ENCODE peak calls at places on chromosomes 11 and 22, in ten cellular contexts. Z is AG04449, D is heart left ventricle, M is HCT116, T is lower leg skin, C is upper lobe of right lung, A is PC-9, B is IMR-90, N is fibroblast of villous mesenchyme, K is brain microvascular endothelial cell. Q is an unnamed sample.
A peak's percentile ranks its signal among the peaks of the same experiment; 100 is the strongest.

GRCh38 chr11:114280696-114281095 is 15.5 kb upstream of the NNMT start:
- DNase-seq in Z (no peak), D (peak; percentile 64), M (peak; percentile 35), T (peak; percentile 92), C (peak; percentile 85), A (peak; percentile 17), B (peak; percentile 85), N (peak; percentile 94), K (peak; percentile 72), Q (peak; percentile 82)

GRCh38 chr11:15379483-15379882 is 264.8 kb downstream of the INSC start:
- DNase-seq in Z (no peak), D (no peak), M (no peak), T (no peak), C (no peak), A (no peak), B (no peak), N (no peak), K (no peak), Q (no peak)

GRCh38 chr22:49366437-49366836 is 461.2 kb downstream of the BRD1 start:
- DNase-seq in Z (no peak), D (no peak), M (no peak), T (peak; percentile 40), C (peak; percentile 40), A (no peak), B (no peak), N (no peak), K (no peak), Q (no peak)

GRCh38 chr11:762421-763072 is 14.7 kb downstream of the GATD1 start:
- DNase-seq in Z (no peak), D (no peak), M (peak; percentile 72), T (peak; percentile 87), C (no peak), A (peak; percentile 83), B (peak; percentile 74), N (peak; percentile 75), K (peak; percentile 33), Q (peak; percentile 88)

GRCh38 chr22:20741634-20742581 is 32.0 kb upstream of the SERPIND1 start:
- DNase-seq in Z (no peak), D (no peak), M (peak; percentile 18), T (no peak), C (no peak), A (peak; percentile 21), B (peak; percentile 13), N (peak; percentile 31), K (peak; percentile 11), Q (peak; percentile 54)

GRCh38 chr22:45531441-45531840 is 28.8 kb downstream of the FBLN1 start:
- DNase-seq in Z (no peak), D (no peak), M (no peak), T (no peak), C (no peak), A (no peak), B (no peak), N (no peak), K (no peak), Q (peak; percentile 67)

GRCh38 chr22:50009765-50010675 is 2.5 kb downstream of the IL17REL start:
- DNase-seq in Z (no peak), D (no peak), M (no peak), T (peak; percentile 83), C (peak; percentile 60), A (no peak), B (no peak), N (no peak), K (no peak), Q (no peak)

GRCh38 chr11:77449060-77449521 is 24.8 kb downstream of the PAK1 start:
- DNase-seq in Z (no peak), D (no peak), M (no peak), T (no peak), C (no peak), A (no peak), B (no peak), N (no peak), K (no peak), Q (no peak)

GRCh38 chr22:23119492-23120414 is 22.0 kb downstream of the RSPH14 start:
- DNase-seq in Z (no peak), D (no peak), M (no peak), T (no peak), C (no peak), A (no peak), B (no peak), N (no peak), K (peak; percentile 2), Q (no peak)

GRCh38 chr11:114166389-114166788 is 106.9 kb downstream of the ZBTB16 start:
- DNase-seq in Z (no peak), D (no peak), M (no peak), T (no peak), C (no peak), A (no peak), B (no peak), N (no peak), K (no peak), Q (no peak)

GRCh38 chr11:5449432-5449831 is 309 bp downstream of the OR51I2 start:
- DNase-seq in Z (no peak), D (no peak), M (no peak), T (no peak), C (no peak), A (no peak), B (no peak), N (no peak), K (no peak), Q (no peak)

GRCh38 chr11:16912607-16913006 is 101.6 kb downstream of the PLEKHA7 start:
- DNase-seq in Z (no peak), D (no peak), M (no peak), T (no peak), C (no peak), A (no peak), B (no peak), N (no peak), K (no peak), Q (no peak)

GRCh38 chr22:46849101-46849500 is 86.7 kb downstream of the TBC1D22A start:
- DNase-seq in Z (no peak), D (no peak), M (no peak), T (peak; percentile 82), C (no peak), A (no peak), B (no peak), N (no peak), K (no peak), Q (no peak)

GRCh38 chr22:46848227-46848626 is 85.8 kb downstream of the TBC1D22A start:
- DNase-seq in Z (no peak), D (no peak), M (no peak), T (peak; percentile 31), C (no peak), A (no peak), B (peak; percentile 81), N (no peak), K (peak; percentile 20), Q (peak; percentile 53)

GRCh38 chr22:46851941-46852340 is 89.5 kb downstream of the TBC1D22A start:
- DNase-seq in Z (no peak), D (no peak), M (no peak), T (peak; percentile 68), C (no peak), A (no peak), B (no peak), N (no peak), K (no peak), Q (no peak)

GRCh38 chr22:46851311-46851710 is 88.9 kb downstream of the TBC1D22A start:
- DNase-seq in Z (no peak), D (no peak), M (no peak), T (peak; percentile 59), C (no peak), A (no peak), B (no peak), N (no peak), K (no peak), Q (no peak)

GRCh38 chr22:46849951-46850350 is 87.5 kb downstream of the TBC1D22A start:
- DNase-seq in Z (no peak), D (no peak), M (no peak), T (peak; percentile 74), C (no peak), A (no peak), B (no peak), N (no peak), K (no peak), Q (no peak)
- TF ChIP-seq CTCF in Z (no peak), D (no peak), M (no peak), T (no peak), C (no peak), A (no peak), B (no peak), N (no peak), K (no peak), Q (no peak)

DNA sequence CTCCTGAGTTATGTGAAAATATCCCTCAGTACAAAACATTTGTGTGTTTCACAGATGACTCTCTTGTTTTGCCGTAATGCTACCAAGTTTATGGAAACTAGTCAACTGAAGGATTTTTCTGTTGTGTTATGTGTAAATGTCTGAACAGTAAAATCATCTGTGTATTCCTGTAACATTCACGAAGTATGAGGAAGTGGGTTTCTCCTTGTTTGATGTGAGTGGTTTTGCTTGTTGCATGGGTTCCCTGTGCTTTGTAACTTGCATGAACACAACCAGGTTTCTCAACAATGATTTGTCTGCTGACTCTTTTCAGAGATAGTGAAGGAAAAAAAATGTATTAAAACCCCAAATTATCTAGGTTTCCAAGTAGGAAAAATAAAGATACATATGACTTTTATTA is 138.1 kb downstream of the PGR start:
- DNase-seq in Z (peak; percentile 10), D (no peak), M (no peak), T (no peak), C (no peak), A (no peak), B (peak; percentile 44), N (peak; percentile 76), K (no peak), Q (no peak)
- H3K4me3 ChIP-seq in Z (no peak overlapping the region), D (no peak overlapping the region), M (no peak overlapping the region), T (no peak overlapping the region), C (no peak overlapping the region), A (no peak overlapping the region), B (no peak overlapping the region), N (no peak overlapping the region), K (no peak overlapping the region), Q (no peak overlapping the region)

DNA sequence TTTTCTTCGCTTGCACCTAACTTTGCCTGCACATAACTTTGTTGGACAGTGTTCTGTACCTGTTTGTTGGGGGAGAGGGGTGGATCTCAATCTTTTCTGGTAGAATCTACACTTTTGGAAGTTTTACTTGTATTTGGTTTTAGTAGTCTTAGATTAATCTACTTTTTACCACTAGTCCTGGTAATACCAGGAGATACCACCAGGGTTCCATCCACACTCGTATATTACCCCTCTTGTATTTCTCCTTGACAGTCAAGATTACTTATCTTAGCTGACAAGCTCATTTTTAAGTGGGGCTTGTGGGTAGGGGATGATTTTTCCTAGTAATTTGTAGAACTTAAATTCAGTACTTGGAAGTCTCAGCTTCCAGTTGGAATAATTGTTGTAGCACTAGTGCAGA is 37.3 kb upstream of the TECTA start:
- DNase-seq in Z (no peak), D (no peak), M (no peak), T (no peak), C (no peak), A (no peak), B (no peak), N (no peak), K (no peak), Q (no peak)
- TF ChIP-seq CTCF in Z (no peak), D (peak; percentile 35), M (peak; percentile 62), T (no peak), C (peak; percentile 37), A (peak; percentile 63), B (peak; percentile 23), N (peak; percentile 43), K (peak; percentile 41), Q (peak; percentile 22)

GRCh38 chr11:111923951-111924350 is 5.2 kb downstream of the C11orf52 start:
- DNase-seq in Z (no peak), D (no peak), M (no peak), T (no peak), C (no peak), A (no peak), B (no peak), N (no peak), K (no peak), Q (no peak)
- H3K4me3 ChIP-seq in Z (no peak overlapping the region), D (no peak overlapping the region), M (no peak overlapping the region), T (no peak overlapping the region), C (no peak overlapping the region), A (no peak overlapping the region), B (no peak overlapping the region), N (no peak overlapping the region), K (no peak overlapping the region), Q (no peak overlapping the region)

GRCh38 chr11:19614370-19614936 is 98.2 kb upstream of the NAV2 start:
- DNase-seq in Z (no peak), D (no peak), M (no peak), T (peak; percentile 32), C (no peak), A (no peak), B (no peak), N (no peak), K (no peak), Q (no peak)
- TF ChIP-seq CTCF in Z (no peak), D (no peak), M (no peak), T (no peak), C (no peak), A (no peak), B (no peak), N (no peak), K (no peak), Q (no peak)

Q was measured in foreskin fibroblast.